ENCODE peak calls at places on chromosomes 13 and 19, in seven cellular contexts. One of them, this sample, is unnamed.

GRCh38 chr19:8307965-8308866 is at the start of gene CD320:
- DNase-seq in body of pancreas: peak; percentile 90
- DNase-seq in thoracic aorta: peak; percentile 43
- DNase-seq in ascending aorta: peak; percentile 33
- DNase-seq in dorsolateral prefrontal cortex: peak; percentile 94
- DNase-seq in brain microvascular endothelial cell: peak; percentile 83
- DNase-seq in PC-9: peak; percentile 78
- DNase-seq in this sample: peak; percentile 64

GRCh38 chr19:8423821-8424223 is 10.7 kb downstream of the MARCHF2 start:
- DNase-seq in body of pancreas: peak; percentile 90
- DNase-seq in ascending aorta: peak; percentile 88
- DNase-seq in thoracic aorta: peak; percentile 94
- DNase-seq in brain microvascular endothelial cell: peak; percentile 97
- DNase-seq in PC-9: peak; percentile 98
- DNase-seq in dorsolateral prefrontal cortex: no peak
- DNase-seq in this sample: peak; percentile 85

GRCh38 chr13:99277629-99278028 is 19.4 kb upstream of the GPR18 start:
- DNase-seq in ascending aorta: peak; percentile 31
- DNase-seq in brain microvascular endothelial cell: no peak
- DNase-seq in PC-9: no peak
- DNase-seq in body of pancreas: peak; percentile 58
- DNase-seq in dorsolateral prefrontal cortex: no peak
- DNase-seq in thoracic aorta: no peak
- DNase-seq in this sample: no peak

GRCh38 chr19:18282021-18282787 is 782 bp upstream of the JUND start:
- DNase-seq in brain microvascular endothelial cell: no peak
- DNase-seq in dorsolateral prefrontal cortex: no peak
- DNase-seq in ascending aorta: no peak
- DNase-seq in PC-9: peak; percentile 60
- DNase-seq in thoracic aorta: peak; percentile 77
- DNase-seq in body of pancreas: no peak
- DNase-seq in this sample: peak; percentile 37

GRCh38 chr13:97810152-97810551 is 143.3 kb upstream of the IPO5 start:
- DNase-seq in ascending aorta: no peak
- DNase-seq in dorsolateral prefrontal cortex: no peak
- DNase-seq in PC-9: no peak
- DNase-seq in body of pancreas: no peak
- DNase-seq in thoracic aorta: no peak
- DNase-seq in brain microvascular endothelial cell: peak; percentile 7
- DNase-seq in this sample: no peak

GRCh38 chr13:49932066-49932465 is 4.1 kb downstream of the SPRYD7 start:
- DNase-seq in body of pancreas: no peak
- DNase-seq in thoracic aorta: no peak
- DNase-seq in brain microvascular endothelial cell: no peak
- DNase-seq in dorsolateral prefrontal cortex: no peak
- DNase-seq in PC-9: no peak
- DNase-seq in ascending aorta: no peak
- DNase-seq in this sample: no peak

GRCh38 chr13:112893570-112894422 is 75.2 kb upstream of the MCF2L start:
- DNase-seq in body of pancreas: peak; percentile 73
- DNase-seq in ascending aorta: no peak
- DNase-seq in dorsolateral prefrontal cortex: peak; percentile 63
- DNase-seq in thoracic aorta: no peak
- DNase-seq in brain microvascular endothelial cell: peak; percentile 5
- DNase-seq in PC-9: no peak
- DNase-seq in this sample: no peak

GRCh38 chr13:30334663-30335386 is 27.5 kb upstream of the KATNAL1 start:
- DNase-seq in ascending aorta: no peak
- DNase-seq in dorsolateral prefrontal cortex: no peak
- DNase-seq in body of pancreas: peak; percentile 38
- DNase-seq in brain microvascular endothelial cell: no peak
- DNase-seq in PC-9: no peak
- DNase-seq in thoracic aorta: no peak
- DNase-seq in this sample: no peak

GRCh38 chr19:34120846-34121639 is 51.3 kb upstream of the LSM14A start:
- DNase-seq in PC-9: no peak
- DNase-seq in body of pancreas: peak; percentile 30
- DNase-seq in ascending aorta: no peak
- DNase-seq in brain microvascular endothelial cell: peak; percentile 61
- DNase-seq in thoracic aorta: no peak
- DNase-seq in dorsolateral prefrontal cortex: no peak
- DNase-seq in this sample: no peak

GRCh38 chr19:14325863-14326262 is 55.4 kb upstream of the ADGRE5 start:
- DNase-seq in ascending aorta: no peak
- DNase-seq in dorsolateral prefrontal cortex: no peak
- DNase-seq in PC-9: no peak
- DNase-seq in brain microvascular endothelial cell: no peak
- DNase-seq in body of pancreas: no peak
- DNase-seq in thoracic aorta: no peak
- DNase-seq in this sample: no peak

GRCh38 chr13:112900691-112901091 is 68.3 kb upstream of the MCF2L start:
- DNase-seq in dorsolateral prefrontal cortex: no peak
- DNase-seq in ascending aorta: no peak
- DNase-seq in PC-9: no peak
- DNase-seq in brain microvascular endothelial cell: no peak
- DNase-seq in body of pancreas: no peak
- DNase-seq in thoracic aorta: no peak
- DNase-seq in this sample: no peak

GRCh38 chr13:101258071-101258470 is 158.2 kb downstream of the NALCN start:
- DNase-seq in thoracic aorta: no peak
- DNase-seq in dorsolateral prefrontal cortex: no peak
- DNase-seq in ascending aorta: no peak
- DNase-seq in PC-9: peak; percentile 98
- DNase-seq in body of pancreas: no peak
- DNase-seq in brain microvascular endothelial cell: peak; percentile 98
- DNase-seq in this sample: peak; percentile 35

GRCh38 chr19:45955905-45956608 is 17.6 kb downstream of the NOVA2 start:
- DNase-seq in body of pancreas: peak; percentile 23
- DNase-seq in PC-9: peak; percentile 80
- DNase-seq in ascending aorta: no peak
- DNase-seq in dorsolateral prefrontal cortex: no peak
- DNase-seq in brain microvascular endothelial cell: peak; percentile 13
- DNase-seq in thoracic aorta: no peak
- DNase-seq in this sample: peak; percentile 39

GRCh38 chr19:2755811-2756210 is 16.0 kb upstream of the SLC39A3 start:
- DNase-seq in brain microvascular endothelial cell: no peak
- DNase-seq in ascending aorta: no peak
- DNase-seq in thoracic aorta: no peak
- DNase-seq in PC-9: no peak
- DNase-seq in dorsolateral prefrontal cortex: no peak
- DNase-seq in body of pancreas: no peak
- DNase-seq in this sample: no peak

DNA sequence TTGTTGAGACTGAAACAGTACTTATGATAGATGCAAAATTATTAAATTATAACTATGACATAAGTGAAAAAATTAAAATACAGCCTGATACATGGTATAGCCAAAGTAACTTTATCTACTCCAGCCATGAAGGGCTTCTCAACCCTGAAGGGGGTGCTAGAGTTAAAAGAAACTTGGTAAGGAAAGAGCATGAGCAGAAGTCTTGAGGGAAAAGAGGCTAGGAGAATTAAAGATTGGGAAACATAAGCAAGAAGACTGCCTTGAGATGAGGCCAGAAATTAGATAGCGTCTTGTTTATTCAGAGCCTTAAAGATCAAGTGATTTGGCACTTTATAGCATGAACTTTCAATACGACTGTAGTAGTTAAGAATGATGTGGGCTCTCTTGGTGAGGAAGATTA is 385.5 kb upstream of the PRR20A start:
- DNase-seq in PC-9: no peak
- DNase-seq in dorsolateral prefrontal cortex: no peak
- DNase-seq in ascending aorta: no peak
- DNase-seq in body of pancreas: no peak
- DNase-seq in brain microvascular endothelial cell: no peak
- DNase-seq in thoracic aorta: no peak
- DNase-seq in this sample: peak; percentile 32
- TF ChIP-seq CTCF in PC-9: no peak
- TF ChIP-seq CTCF in dorsolateral prefrontal cortex: no peak
- TF ChIP-seq CTCF in ascending aorta: no peak
- TF ChIP-seq CTCF in body of pancreas: no peak
- TF ChIP-seq CTCF in brain microvascular endothelial cell: no peak
- TF ChIP-seq CTCF in thoracic aorta: no peak
- TF ChIP-seq CTCF in this sample: no peak

DNA sequence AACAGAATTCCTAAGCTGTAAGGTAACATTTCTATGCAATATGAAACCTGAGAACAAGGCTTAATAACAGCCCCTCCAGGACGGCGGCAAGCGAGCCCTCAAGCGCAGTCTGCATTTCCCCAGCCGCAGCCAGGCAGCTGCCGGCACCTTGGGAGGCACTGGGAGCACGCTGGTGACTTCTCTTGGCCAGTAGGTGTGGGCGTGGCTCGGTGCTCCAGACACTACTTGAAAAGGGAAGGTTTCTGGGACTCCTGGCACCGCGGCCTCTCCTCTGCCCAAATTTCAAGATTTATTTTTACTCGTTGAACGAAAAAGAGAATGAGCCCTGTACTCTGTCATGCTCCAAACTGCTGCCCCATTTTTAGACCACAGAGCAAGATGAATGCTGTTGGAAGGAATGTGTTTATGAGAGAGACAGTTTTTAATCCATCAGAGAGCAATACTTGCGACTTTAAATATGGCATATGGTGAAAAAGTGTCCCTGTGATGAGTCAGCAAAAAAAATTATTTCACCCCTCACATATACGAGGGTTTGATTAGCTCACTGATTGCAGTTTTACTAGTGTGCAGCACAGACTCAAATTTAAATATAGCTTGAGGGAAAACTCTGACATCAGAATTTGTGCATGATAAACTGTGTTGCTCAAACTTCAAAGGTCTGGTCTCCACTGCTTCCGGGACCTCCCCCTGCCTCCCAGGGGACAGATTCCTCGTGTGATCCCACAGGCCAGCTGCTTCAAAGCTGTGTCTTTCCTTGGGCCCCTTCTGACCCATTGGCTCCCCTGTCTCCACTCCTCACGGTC is 81.3 kb downstream of the COL4A2 start:
- DNase-seq in ascending aorta: peak; percentile 65
- DNase-seq in dorsolateral prefrontal cortex: no peak
- DNase-seq in PC-9: peak; percentile 84
- DNase-seq in thoracic aorta: peak; percentile 51
- DNase-seq in body of pancreas: no peak
- DNase-seq in brain microvascular endothelial cell: peak; percentile 94
- DNase-seq in this sample: no peak
- TF ChIP-seq CTCF in ascending aorta: no peak
- TF ChIP-seq CTCF in dorsolateral prefrontal cortex: no peak
- TF ChIP-seq CTCF in PC-9: no peak
- TF ChIP-seq CTCF in thoracic aorta: no peak
- TF ChIP-seq CTCF in body of pancreas: no peak
- TF ChIP-seq CTCF in brain microvascular endothelial cell: no peak
- TF ChIP-seq CTCF in this sample: no peak

GRCh38 chr19:52566588-52566987 is 3.5 kb upstream of the ZNF701 start:
- DNase-seq in ascending aorta: no peak
- DNase-seq in dorsolateral prefrontal cortex: no peak
- DNase-seq in PC-9: peak; percentile 77
- DNase-seq in brain microvascular endothelial cell: no peak
- DNase-seq in thoracic aorta: no peak
- DNase-seq in body of pancreas: no peak
- DNase-seq in this sample: peak; percentile 84

GRCh38 chr19:52567921-52568320 is 2.2 kb upstream of the ZNF701 start:
- DNase-seq in body of pancreas: no peak
- DNase-seq in thoracic aorta: no peak
- DNase-seq in ascending aorta: no peak
- DNase-seq in brain microvascular endothelial cell: no peak
- DNase-seq in dorsolateral prefrontal cortex: no peak
- DNase-seq in PC-9: no peak
- DNase-seq in this sample: no peak

GRCh38 chr19:52566121-52566520 is 4.0 kb upstream of the ZNF701 start:
- DNase-seq in thoracic aorta: no peak
- DNase-seq in ascending aorta: no peak
- DNase-seq in brain microvascular endothelial cell: no peak
- DNase-seq in dorsolateral prefrontal cortex: no peak
- DNase-seq in PC-9: no peak
- DNase-seq in body of pancreas: no peak
- DNase-seq in this sample: peak; percentile 18

DNA sequence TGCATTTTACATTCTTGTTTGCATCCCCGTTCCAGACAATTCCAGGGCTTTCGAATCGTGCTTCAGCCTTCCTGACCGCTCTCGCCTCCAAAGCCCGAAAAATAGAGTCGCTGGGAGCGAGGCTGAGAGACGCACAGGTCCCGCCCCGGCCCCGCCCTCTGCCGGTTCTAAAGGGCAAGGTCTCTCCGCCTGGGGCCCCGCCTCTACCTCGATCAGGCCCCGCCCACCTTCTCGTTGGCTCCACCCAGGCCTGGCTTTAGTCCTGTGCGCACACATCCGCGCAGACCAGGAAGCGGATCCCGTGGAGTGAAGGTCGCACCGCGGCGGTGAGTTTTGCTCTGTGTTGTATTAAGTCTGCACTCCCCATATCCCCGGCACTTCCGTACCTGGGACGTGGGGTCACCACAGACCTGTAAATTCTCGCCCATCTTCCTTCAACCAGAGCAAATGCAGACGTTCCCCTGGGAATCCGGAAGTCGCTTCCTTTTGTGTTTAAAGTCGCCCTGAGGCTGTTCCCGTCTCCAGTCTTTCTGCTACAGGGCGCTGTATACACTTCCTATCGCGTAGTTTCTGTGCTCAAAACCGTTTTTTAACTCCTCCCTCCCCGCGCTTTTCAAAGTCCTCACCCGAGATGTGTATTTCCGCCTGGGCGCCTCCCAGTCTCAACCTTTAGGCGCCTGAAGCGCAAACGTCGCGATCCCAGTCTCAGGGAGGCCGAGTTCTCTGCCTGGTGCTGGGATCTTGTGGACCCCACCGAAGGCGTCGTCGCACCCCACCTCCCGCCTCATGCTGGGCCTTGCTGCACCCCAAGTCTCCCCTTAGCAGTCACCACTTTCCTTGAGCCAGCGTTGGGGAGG is at the start of gene ZNF701:
- DNase-seq in thoracic aorta: peak; percentile 82
- DNase-seq in brain microvascular endothelial cell: peak; percentile 94
- DNase-seq in dorsolateral prefrontal cortex: peak; percentile 98
- DNase-seq in body of pancreas: peak; percentile 94
- DNase-seq in ascending aorta: peak; percentile 81
- DNase-seq in PC-9: peak; percentile 79
- DNase-seq in this sample: peak; percentile 90
- TF ChIP-seq CTCF in thoracic aorta: peak; percentile 45
- TF ChIP-seq CTCF in brain microvascular endothelial cell: peak; percentile 32
- TF ChIP-seq CTCF in dorsolateral prefrontal cortex: peak; percentile 47
- TF ChIP-seq CTCF in body of pancreas: peak; percentile 43
- TF ChIP-seq CTCF in ascending aorta: no peak
- TF ChIP-seq CTCF in PC-9: peak; percentile 63
- TF ChIP-seq CTCF in this sample: peak; percentile 45

GRCh38 chr13:46728777-46729176 is 68.2 kb downstream of the ESD start:
- DNase-seq in PC-9: no peak
- DNase-seq in body of pancreas: no peak
- DNase-seq in dorsolateral prefrontal cortex: no peak
- DNase-seq in ascending aorta: no peak
- DNase-seq in brain microvascular endothelial cell: no peak
- DNase-seq in thoracic aorta: no peak
- DNase-seq in this sample: no peak
- TF ChIP-seq CTCF in PC-9: peak; percentile 41
- TF ChIP-seq CTCF in body of pancreas: no peak
- TF ChIP-seq CTCF in dorsolateral prefrontal cortex: no peak
- TF ChIP-seq CTCF in ascending aorta: no peak
- TF ChIP-seq CTCF in brain microvascular endothelial cell: peak; percentile 38
- TF ChIP-seq CTCF in thoracic aorta: no peak
- TF ChIP-seq CTCF in this sample: peak; percentile 48